ENCODE peak calls at places on chromosomes 1 and 21, in four cellular contexts. F is RWPE1, N is natural killer cell, S is neural crest cell. T is an unnamed sample.
A peak's percentile ranks its signal among the peaks of the same experiment; 100 is the strongest.

GRCh38 chr21:43924421-43925095 is 59.5 kb downstream of the AGPAT3 start:
- DNase-seq in F (no peak), N (no peak), S (no peak), T (no peak)

GRCh38 chr1:94864821-94865220 is 44.7 kb downstream of the SLC44A3 start:
- DNase-seq in F (no peak), N (no peak), S (no peak), T (no peak)

GRCh38 chr1:150558761-150559626 is 9.8 kb downstream of the ADAMTSL4 start:
- DNase-seq in F (no peak), N (no peak), S (no peak), T (no peak)

GRCh38 chr1:41882068-41882477 is 36.6 kb downstream of the HIVEP3 start:
- DNase-seq in F (no peak), N (no peak), S (no peak), T (no peak)

GRCh38 chr1:62271137-62271536 is 48.1 kb downstream of the KANK4 start:
- DNase-seq in F (no peak), N (no peak), S (no peak), T (no peak)

GRCh38 chr1:12756756-12757433 is 10.9 kb downstream of the CFAP107 start:
- DNase-seq in F (no peak), N (no peak), S (no peak), T (no peak)

GRCh38 chr1:10280442-10281350 is 70.3 kb downstream of the KIF1B start:
- DNase-seq in F (no peak), N (no peak), S (no peak), T (no peak)

GRCh38 chr1:211965108-211965805 is 70.1 kb downstream of the INTS7 start:
- DNase-seq in F (no peak), N (no peak), S (no peak), T (no peak)

GRCh38 chr21:26070822-26071425 is 99.6 kb downstream of the APP start:
- DNase-seq in F (no peak), N (no peak), S (no peak), T (no peak)

GRCh38 chr1:162855461-162856150 is 5.4 kb downstream of the CCDC190 start:
- DNase-seq in F (no peak), N (no peak), S (no peak), T (no peak)

GRCh38 chr1:212488436-212489283 is 55.9 kb downstream of the NENF start:
- DNase-seq in F (no peak), N (no peak), S (no peak), T (no peak)

DNA sequence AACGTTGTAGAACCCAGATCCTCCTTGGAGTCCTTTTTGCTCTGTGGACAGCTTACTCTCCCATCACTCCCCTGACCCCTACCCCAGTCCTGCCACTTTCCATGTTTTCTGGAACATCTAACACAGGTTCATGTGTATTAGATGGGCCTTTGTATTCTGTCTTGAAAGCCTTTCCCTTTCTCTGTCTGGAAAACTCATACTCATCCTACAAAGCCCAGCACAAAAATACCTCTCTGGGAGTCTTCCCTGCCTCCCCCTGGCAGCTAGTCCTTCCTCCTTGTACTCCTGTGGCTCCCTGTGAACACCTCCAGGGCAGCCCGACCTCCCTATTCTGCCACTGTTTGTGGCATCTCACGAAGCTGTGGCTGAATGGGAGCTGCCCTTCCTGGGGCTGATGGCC is 7.8 kb upstream of the HEYL start:
- DNase-seq in F (no peak), N (no peak), S (no peak), T (no peak)
- TF ChIP-seq CTCF in F (no peak), N (no peak), S (no peak), T (no peak)

DNA sequence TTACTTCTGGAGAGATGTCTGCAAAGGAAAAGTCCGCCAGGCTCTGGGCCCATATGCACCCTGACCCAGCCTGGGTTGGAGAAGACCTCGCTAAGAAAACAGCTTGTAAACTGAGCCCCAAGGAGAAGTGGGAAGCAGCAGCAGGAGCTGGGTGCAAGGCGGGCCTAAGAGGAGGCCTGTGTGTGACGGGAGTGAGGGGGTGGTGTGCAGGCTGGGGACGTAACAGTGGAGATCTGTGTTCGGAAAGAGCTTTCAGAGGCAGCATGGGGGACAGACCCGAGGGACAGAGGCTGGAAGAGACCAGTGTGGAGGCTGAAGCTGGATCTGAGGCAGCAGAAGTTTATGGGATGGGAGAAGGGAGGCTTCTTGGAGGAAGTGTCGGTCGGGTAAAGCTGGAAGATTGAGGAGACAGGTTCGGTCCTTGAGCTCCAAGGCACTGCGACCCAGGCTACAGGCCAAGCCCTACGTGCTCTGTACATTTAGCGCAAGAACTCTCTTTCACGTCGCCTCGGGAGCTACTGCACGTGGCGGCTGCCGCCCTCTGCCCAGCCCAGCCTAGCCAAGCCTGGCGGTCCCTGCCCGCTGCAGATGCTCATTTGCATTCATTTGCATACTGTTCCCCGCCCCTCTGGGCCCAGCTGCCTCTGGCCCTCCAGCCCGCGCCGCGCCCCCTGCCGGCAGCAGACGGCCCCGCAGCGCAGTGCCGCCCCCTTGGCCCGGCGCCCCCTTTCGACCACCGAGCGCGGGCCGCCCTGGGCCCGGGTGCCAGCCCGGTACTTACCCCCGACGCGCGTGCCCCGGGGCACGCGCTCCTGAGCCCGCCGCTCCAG is 6.3 kb downstream of the HPCA start:
- DNase-seq in F (peak; percentile 35), N (peak; percentile 45), S (peak; percentile 67), T (peak; percentile 46)
- TF ChIP-seq CTCF in F (peak; percentile 74), N (peak; percentile 66), S (peak; percentile 83), T (no peak)

GRCh38 chr1:202590975-202591411 is 119.3 kb downstream of the SYT2 start:
- DNase-seq in F (no peak), N (no peak), S (no peak), T (no peak)
- TF ChIP-seq CTCF in F (no peak), N (no peak), S (no peak), T (no peak)

GRCh38 chr1:75265792-75266191 is 131.6 kb downstream of the LHX8 start:
- DNase-seq in F (peak; percentile 10), N (no peak), S (peak; percentile 7), T (no peak)
- TF ChIP-seq CTCF in F (peak; percentile 72), N (no peak), S (peak; percentile 77), T (no peak)

GRCh38 chr1:2558030-2558400 is 1.8 kb downstream of the TNFRSF14 start:
- DNase-seq in F (no peak), N (no peak), S (no peak), T (no peak)

GRCh38 chr1:2558420-2558819 is 2.2 kb downstream of the TNFRSF14 start:
- DNase-seq in F (no peak), N (no peak), S (no peak), T (no peak)

GRCh38 chr1:2558861-2559260 is 2.7 kb downstream of the TNFRSF14 start:
- DNase-seq in F (no peak), N (no peak), S (no peak), T (no peak)

GRCh38 chr1:2556277-2557145 is at the start of gene TNFRSF14:
- DNase-seq in F (no peak), N (peak; percentile 71), S (no peak), T (peak; percentile 62)

GRCh38 chr1:2557146-2558029 is 1.2 kb downstream of the TNFRSF14 start:
- DNase-seq in F (no peak), N (no peak), S (no peak), T (no peak)
- TF ChIP-seq CTCF in F (no peak), N (no peak), S (no peak), T (no peak)

T was measured in activated B cell treated with CpG ODN at 0.5 μM for 24 hours.